ENCODE peak calls at places on chromosomes 1 and 21, in six cellular contexts. J is AG04450; B is activated CD8-positive, alpha-beta memory T cell treated with anti-CD3 and anti-CD28 coated beads, Interleukin-2, amount 50 U/mL, for 4 hours; S is activated CD4-positive, alpha-beta T cell treated with anti-CD3 and anti-CD28 coated beads, Interleukin-2, amount 50 U/mL, for 1 hour; O is uterus; I is HuH-7. P is an unnamed sample.

GRCh38 chr21:36135391-36136094 is 664 bp downstream of the CBR3 start:
- DNase-seq in I (peak; percentile 51), J (no peak), B (peak; percentile 50), S (peak; percentile 43), O (peak; percentile 69), P (peak; percentile 89)

GRCh38 chr1:3483801-3484444 is 29.5 kb downstream of the ARHGEF16 start:
- DNase-seq in B (peak; percentile 35), S (peak; percentile 37), O (no peak), I (peak; percentile 86), J (no peak), P (peak; percentile 57)

GRCh38 chr1:210143465-210144062 is 89.0 kb upstream of the SERTAD4 start:
- DNase-seq in O (peak; percentile 81), S (peak; percentile 28), I (peak; percentile 18), B (peak; percentile 18), J (peak; percentile 51), P (peak; percentile 53)

GRCh38 chr1:20785907-20786309 is 1.2 kb downstream of the HP1BP3 start:
- DNase-seq in S (no peak), O (no peak), J (no peak), I (no peak), B (no peak), P (no peak)

GRCh38 chr1:35726814-35727433 is 8.2 kb upstream of the C1orf216 start:
- DNase-seq in O (peak; percentile 42), S (peak; percentile 46), I (peak; percentile 67), B (peak; percentile 55), J (peak; percentile 45), P (peak; percentile 64)

GRCh38 chr1:158607296-158607695 is 2.2 kb downstream of the OR10Z1 start:
- DNase-seq in S (no peak), I (no peak), J (no peak), O (no peak), B (no peak), P (no peak)

GRCh38 chr1:35603468-35603867 is 30.4 kb downstream of the TFAP2E start:
- DNase-seq in S (no peak), O (no peak), J (no peak), B (no peak), I (no peak), P (no peak)

GRCh38 chr1:235266325-235266724 is 61.7 kb downstream of the ARID4B start:
- DNase-seq in S (no peak), B (no peak), I (no peak), O (no peak), J (no peak), P (no peak)

GRCh38 chr1:21620461-21620860 is 48.7 kb downstream of the RAP1GAP start:
- DNase-seq in J (no peak), O (no peak), I (no peak), S (no peak), B (no peak), P (no peak)

GRCh38 chr1:31356427-31356826 is 16.4 kb downstream of the FABP3 start:
- DNase-seq in S (no peak), I (no peak), B (no peak), O (no peak), J (no peak), P (no peak)

GRCh38 chr1:16218014-16218673 is 5.7 kb upstream of the ARHGEF19 start:
- DNase-seq in O (peak; percentile 53), B (no peak), J (no peak), I (no peak), S (no peak), P (no peak)

GRCh38 chr1:196464545-196464944 is 143.7 kb downstream of the KCNT2 start:
- DNase-seq in J (no peak), B (no peak), O (no peak), S (no peak), I (no peak), P (peak; percentile 17)

GRCh38 chr1:195075973-195076372 is 1532.3 kb downstream of the KCNT2 start:
- DNase-seq in I (no peak), O (no peak), B (no peak), S (no peak), J (no peak), P (no peak)

GRCh38 chr1:76546354-76546933 is 320.8 kb upstream of the ST6GALNAC5 start:
- DNase-seq in S (no peak), O (no peak), B (no peak), I (no peak), J (no peak), P (no peak)

GRCh38 chr1:54559771-54560231 is 11.8 kb downstream of the ACOT11 start:
- DNase-seq in O (no peak), I (no peak), J (no peak), S (no peak), B (no peak), P (no peak)

GRCh38 chr1:232553809-232554208 is 76.1 kb downstream of the SIPA1L2 start:
- DNase-seq in J (no peak), I (no peak), O (no peak), S (no peak), B (no peak), P (peak; percentile 33)

GRCh38 chr1:22579541-22580155 is 16.4 kb downstream of the EPHA8 start:
- DNase-seq in I (no peak), B (no peak), J (no peak), O (no peak), S (no peak), P (no peak)

GRCh38 chr1:110291241-110292030 is 47.7 kb upstream of the RBM15 start:
- DNase-seq in S (no peak), J (no peak), B (no peak), O (no peak), I (no peak), P (no peak)

GRCh38 chr1:47388548-47389238 is 27.4 kb upstream of the FOXE3 start:
- DNase-seq in I (peak; percentile 74), S (peak; percentile 24), O (no peak), B (peak; percentile 33), J (no peak), P (peak; percentile 73)

GRCh38 chr21:36487641-36488307 is 7.9 kb upstream of the CLDN14 start:
- DNase-seq in I (no peak), B (no peak), S (no peak), O (no peak), J (no peak), P (peak; percentile 56)

GRCh38 chr1:46180082-46180616 is 3.9 kb upstream of the P3R3URF start:
- DNase-seq in O (no peak), B (no peak), I (no peak), J (no peak), S (no peak), P (peak; percentile 36)

GRCh38 chr21:37531402-37532042 is 164.9 kb downstream of the DYRK1A start:
- DNase-seq in I (no peak), S (no peak), J (no peak), B (no peak), O (no peak), P (peak; percentile 40)